ENCODE peak calls at places on chromosomes 13 and 19, in ten cellular contexts. J is HTR-8/SVneo; H is breast epithelium; G is left ventricle myocardium superior; X is GM04504; N is stimulated activated CD4-positive, alpha-beta T cell treated with anti-CD3 and anti-CD28 coated beads, Interleukin-15, amount 100 ng/mL, for 1 hour; B is choroid plexus epithelial cell; S is NCI-H774; Z is cardiac fibroblast; F is stimulated activated CD8-positive, alpha-beta memory T cell treated with anti-CD3 and anti-CD28 coated beads, Interleukin-7, amount 100 ng/mL, for 1 hour. W is an unnamed sample.

GRCh38 chr19:782195-783043 is 14.8 kb upstream of the PTBP1 start:
- DNase-seq in J (peak), B (peak), X (no peak), H (no peak), Z (peak), G (no peak), S (no peak), N (no peak), F (no peak), W (no peak)

GRCh38 chr13:21742041-21742440 is 71.2 kb downstream of the FGF9 start:
- DNase-seq in H (no peak), B (no peak), N (no peak), X (no peak), J (no peak), S (no peak), Z (no peak), F (no peak), G (no peak), W (no peak)

GRCh38 chr13:48333976-48334375 is 30.4 kb downstream of the RB1 start:
- DNase-seq in S (no peak), Z (peak), B (peak), J (no peak), G (no peak), F (no peak), X (no peak), N (no peak), H (no peak), W (no peak)

GRCh38 chr13:83738407-83738806 is 143.9 kb downstream of the SLITRK1 start:
- DNase-seq in F (no peak), Z (no peak), B (no peak), G (no peak), H (no peak), J (no peak), S (no peak), X (no peak), N (no peak), W (no peak)

GRCh38 chr13:110882228-110882627 is 32.6 kb downstream of the ANKRD10 start:
- DNase-seq in N (no peak), X (no peak), H (no peak), J (no peak), S (no peak), B (no peak), F (no peak), G (no peak), Z (no peak), W (no peak)

GRCh38 chr19:3823345-3823704 is 37.1 kb upstream of the MATK start:
- DNase-seq in Z (no peak), S (no peak), B (no peak), F (no peak), X (no peak), G (no peak), N (no peak), H (no peak), J (no peak), W (no peak)

GRCh38 chr19:8515317-8515716 is 1.4 kb upstream of the ZNF414 start:
- DNase-seq in Z (no peak), X (no peak), N (peak), B (peak), H (no peak), S (no peak), J (no peak), F (peak), G (no peak), W (no peak)

GRCh38 chr13:64457976-64458375 is 2772.2 kb downstream of the PCDH9 start:
- DNase-seq in S (no peak), H (no peak), F (no peak), J (no peak), G (no peak), X (no peak), Z (peak), B (peak), N (no peak), W (no peak)

GRCh38 chr19:566403-566802 is 6.0 kb upstream of the BSG start:
- DNase-seq in F (no peak), J (no peak), X (no peak), S (no peak), B (no peak), G (no peak), Z (peak), N (no peak), H (peak), W (no peak)

GRCh38 chr13:19810151-19810550 is 27.4 kb upstream of the PSPC1 start:
- DNase-seq in S (no peak), H (no peak), Z (no peak), N (no peak), X (no peak), B (peak), G (no peak), J (no peak), F (no peak), W (no peak)

GRCh38 chr13:28704919-28705318 is 13.9 kb downstream of the SLC46A3 start:
- DNase-seq in G (no peak), H (no peak), Z (no peak), B (no peak), N (no peak), S (no peak), J (no peak), F (no peak), X (no peak), W (no peak)

GRCh38 chr13:60944863-60945262 is 470.8 kb downstream of the PCDH20 start:
- DNase-seq in H (no peak), N (no peak), X (no peak), F (no peak), G (no peak), S (no peak), Z (no peak), B (no peak), J (no peak), W (no peak)

GRCh38 chr19:40390084-40390742 is at the start of gene HIPK4:
- DNase-seq in N (no peak), S (no peak), Z (no peak), H (no peak), G (no peak), F (no peak), J (no peak), X (no peak), B (no peak), W (no peak)

GRCh38 chr19:34145741-34146202 is 26.5 kb upstream of the LSM14A start:
- DNase-seq in J (peak), Z (peak), G (no peak), S (peak), B (peak), X (peak), N (no peak), H (no peak), F (peak), W (no peak)

GRCh38 chr19:7250951-7251350 is 43.3 kb downstream of the INSR start:
- DNase-seq in S (no peak), Z (no peak), J (no peak), H (no peak), X (no peak), F (no peak), G (no peak), N (no peak), B (no peak), W (no peak)

GRCh38 chr19:3098515-3099346 is 4.6 kb downstream of the GNA11 start:
- DNase-seq in Z (peak), S (no peak), B (peak), J (no peak), X (peak), H (no peak), N (no peak), F (no peak), G (peak), W (no peak)

GRCh38 chr13:113299951-113300350 is 2.9 kb downstream of the LAMP1 start:
- DNase-seq in H (no peak), Z (peak), J (no peak), G (no peak), B (no peak), S (no peak), X (no peak), F (no peak), N (no peak), W (no peak)

GRCh38 chr13:73428137-73428536 is 369.3 kb downstream of the KLF5 start:
- DNase-seq in N (no peak), H (no peak), S (no peak), Z (peak), B (peak), F (no peak), G (no peak), J (no peak), X (no peak), W (no peak)

GRCh38 chr13:113776231-113777125 is 17.5 kb downstream of the TMEM255B start:
- DNase-seq in F (no peak), S (peak), J (no peak), B (no peak), N (no peak), Z (no peak), G (no peak), H (no peak), X (no peak), W (no peak)

GRCh38 chr19:51082641-51083040 is at the start of gene KLK14:
- DNase-seq in N (no peak), S (no peak), Z (no peak), H (no peak), J (no peak), B (no peak), X (no peak), F (no peak), G (no peak), W (no peak)

GRCh38 chr19:4456566-4456842 is 1.1 kb downstream of the UBXN6 start:
- DNase-seq in J (no peak), H (no peak), G (no peak), N (no peak), Z (peak), S (no peak), X (peak), F (no peak), B (peak), W (no peak)

GRCh38 chr19:9819590-9819898 is 665 bp upstream of the FBXL12 start:
- DNase-seq in N (no peak), B (no peak), F (no peak), Z (no peak), H (no peak), X (no peak), J (no peak), G (no peak), S (no peak), W (no peak)

W was measured in NCI-H2081 treated with DMSO at 0.1 percent for 48 hours.